ENCODE peak calls at places on chromosomes 13 and 19, in four cellular contexts. Y is PC-3, L is OCI-LY7, N is GM23338. G is an unnamed sample.

GRCh38 chr19:1855040-1855827 is 7.0 kb upstream of the REXO1 start:
- DNase-seq in Y (peak; percentile 38), L (peak; percentile 82), N (peak; percentile 97), G (peak; percentile 93)

GRCh38 chr13:105969761-105970160 is 565.7 kb downstream of the EFNB2 start:
- DNase-seq in Y (peak; percentile 66), L (no peak), N (no peak), G (no peak)

GRCh38 chr13:42040730-42041016 is 7.8 kb upstream of the DGKH start:
- DNase-seq in Y (no peak), L (no peak), N (no peak), G (no peak)

GRCh38 chr19:53792721-53793433 is 31.2 kb downstream of the NLRP12 start:
- DNase-seq in Y (peak; percentile 96), L (peak; percentile 81), N (peak; percentile 96), G (peak; percentile 92)

GRCh38 chr19:43765109-43765876 is 10.5 kb upstream of the SMG9 start:
- DNase-seq in Y (peak; percentile 96), L (peak; percentile 88), N (no peak), G (no peak)

GRCh38 chr13:39578821-39579291 is 24.1 kb downstream of the LHFPL6 start:
- DNase-seq in Y (no peak), L (peak; percentile 58), N (no peak), G (no peak)

GRCh38 chr13:83780201-83780600 is 102.1 kb downstream of the SLITRK1 start:
- DNase-seq in Y (peak; percentile 59), L (peak; percentile 4), N (peak; percentile 82), G (peak; percentile 39)

GRCh38 chr19:48085904-48086864 is 24.4 kb downstream of the PLA2G4C start:
- DNase-seq in Y (no peak), L (peak; percentile 11), N (peak; percentile 61), G (no peak)

GRCh38 chr19:7973883-7974282 is 30.4 kb upstream of the TIMM44 start:
- DNase-seq in Y (no peak), L (no peak), N (no peak), G (no peak)

GRCh38 chr13:30679483-30680330 is 55.6 kb upstream of the ALOX5AP start:
- DNase-seq in Y (peak; percentile 27), L (peak; percentile 69), N (peak; percentile 67), G (peak; percentile 60)

GRCh38 chr13:30569901-30570576 is 47.7 kb upstream of the USPL1 start:
- DNase-seq in Y (peak; percentile 88), L (no peak), N (peak; percentile 17), G (no peak)

GRCh38 chr13:45615501-45616101 is at the start of gene ERICH6B:
- DNase-seq in Y (no peak), L (no peak), N (peak; percentile 91), G (peak; percentile 92)

GRCh38 chr19:37218592-37218935 is 550 bp downstream of the ZNF383 start:
- DNase-seq in Y (no peak), L (no peak), N (no peak), G (no peak)

GRCh38 chr13:110888390-110888789 is 26.5 kb downstream of the ANKRD10 start:
- DNase-seq in Y (no peak), L (no peak), N (no peak), G (no peak)

GRCh38 chr13:46738055-46738454 is 58.9 kb downstream of the ESD start:
- DNase-seq in Y (no peak), L (no peak), N (no peak), G (no peak)

GRCh38 chr13:101545521-101545920 is 93.0 kb downstream of the ITGBL1 start:
- DNase-seq in Y (peak; percentile 46), L (no peak), N (no peak), G (no peak)

GRCh38 chr13:50584856-50585580 is 258.5 kb downstream of the DLEU7 start:
- DNase-seq in Y (no peak), L (no peak), N (peak; percentile 35), G (peak; percentile 12)

GRCh38 chr13:32443111-32443510 is 15.2 kb upstream of the N4BP2L1 start:
- DNase-seq in Y (peak; percentile 39), L (peak; percentile 53), N (peak; percentile 46), G (no peak)

GRCh38 chr19:28422791-28423650 is 789.9 kb downstream of the UQCRFS1 start:
- DNase-seq in Y (no peak), L (no peak), N (peak; percentile 55), G (no peak)
- H3K4me1 ChIP-seq in Y (no peaks in the 10 kb centered on the region), L (peaks cover 48% of the 10 kb centered on the region), N (peaks cover 22% of the 10 kb centered on the region), G (peaks cover 17% of the 10 kb centered on the region)

DNA sequence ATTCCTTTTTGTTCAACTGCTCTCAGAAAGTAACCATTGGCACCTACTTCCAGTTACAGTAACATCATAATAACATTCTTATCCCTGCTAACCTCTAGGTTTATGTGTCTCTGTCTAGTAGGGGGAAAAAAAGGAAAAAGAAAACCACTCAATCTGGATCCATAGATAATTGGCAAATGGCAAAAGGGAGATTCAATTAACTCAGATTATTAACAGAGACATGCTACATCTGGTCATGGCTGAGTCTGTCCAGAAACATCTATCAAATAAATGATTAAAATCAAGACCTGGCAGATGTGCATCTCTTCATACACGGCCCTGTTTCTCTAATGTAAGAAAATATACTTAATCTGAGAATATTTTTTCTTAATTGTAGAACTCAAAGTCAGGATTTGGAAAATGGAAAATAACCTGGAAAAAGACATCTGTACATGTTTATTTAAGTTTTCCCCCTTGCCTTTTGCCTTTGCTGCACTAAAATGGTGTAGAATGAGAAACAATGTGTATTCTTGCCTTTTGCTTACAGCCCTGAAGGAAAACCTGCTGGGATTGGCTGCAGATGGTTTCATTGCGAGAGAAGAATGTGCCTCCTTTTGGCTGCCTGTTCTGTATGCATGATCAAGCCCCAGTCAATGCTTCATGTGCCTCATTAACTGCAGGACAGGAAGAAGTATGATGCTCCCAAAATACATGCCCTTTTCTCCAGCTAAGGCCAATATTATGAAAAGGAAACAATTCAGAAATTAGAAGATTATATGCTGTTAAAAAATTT is 921.6 kb upstream of the PCDH20 start:
- DNase-seq in Y (no peak), L (peak; percentile 38), N (peak; percentile 27), G (peak; percentile 63)
- H2AFZ ChIP-seq in Y (no peak overlapping the region), L (peak overlapping the region; percentile 91), N (peak overlapping the region; percentile 3), G (peak overlapping the region; percentile 88)

GRCh38 chr19:49687566-49688316 is 1.7 kb upstream of the ADM5 start:
- DNase-seq in Y (peak; percentile 31), L (no peak), N (peak; percentile 55), G (no peak)

GRCh38 chr19:49690073-49690655 is 752 bp upstream of the CPT1C start:
- DNase-seq in Y (no peak), L (no peak), N (peak; percentile 34), G (peak; percentile 31)

GRCh38 chr19:49688531-49689132 is 762 bp upstream of the ADM5 start:
- DNase-seq in Y (no peak), L (no peak), N (peak; percentile 42), G (no peak)

GRCh38 chr19:49690656-49691242 is at the start of gene CPT1C:
- DNase-seq in Y (peak; percentile 90), L (no peak), N (peak; percentile 97), G (peak; percentile 95)

DNA sequence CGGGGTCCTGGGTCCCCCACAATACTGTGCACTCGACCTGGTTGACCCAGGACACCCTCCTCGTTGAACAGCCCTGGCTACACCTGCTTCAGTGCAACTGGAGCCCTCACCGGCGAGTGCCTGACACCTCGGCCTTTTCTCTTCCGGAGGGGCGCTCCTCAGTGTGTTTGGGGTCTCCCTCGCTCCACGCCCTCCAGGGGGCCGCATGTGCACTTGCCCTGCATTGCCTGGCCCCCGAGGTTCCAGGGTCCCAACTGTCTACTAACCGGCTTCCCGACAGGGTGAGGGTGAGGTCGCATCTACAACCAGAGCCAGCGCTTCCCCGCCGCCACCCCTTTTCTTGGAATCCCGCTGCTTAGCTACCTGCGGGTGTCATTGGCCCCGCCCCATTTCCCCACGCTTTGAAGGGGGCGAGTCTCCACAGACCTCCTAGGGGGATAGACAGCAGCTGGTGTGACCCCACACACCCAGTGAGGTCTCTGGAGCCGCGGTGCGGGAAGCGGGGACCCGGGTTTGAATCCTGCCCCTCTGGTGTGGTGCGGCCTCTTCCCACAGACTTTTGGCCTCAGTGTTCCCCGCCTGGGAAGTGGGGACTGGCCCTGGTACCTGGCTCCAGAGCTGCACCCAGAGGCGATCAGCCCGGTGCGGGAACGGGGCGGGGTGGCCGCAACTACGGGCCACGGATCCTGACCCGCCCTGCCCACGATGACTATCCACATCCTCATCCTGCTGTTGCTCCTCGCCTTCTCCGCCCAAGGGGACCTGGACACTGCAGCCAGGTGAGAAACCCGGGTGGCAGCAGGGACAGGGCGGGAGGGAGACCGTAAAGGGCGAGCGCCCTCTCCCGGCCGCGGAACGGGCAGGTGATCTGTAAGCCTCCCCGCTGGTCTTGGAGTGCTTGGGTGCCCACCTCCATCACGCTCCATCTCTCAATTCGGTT is at the start of gene ADM5:
- DNase-seq in Y (peak; percentile 83), L (no peak), N (peak; percentile 85), G (peak; percentile 56)
- TF ChIP-seq EZH2phosphoT487 in Y (no peak), L (no peak), N (no peak), G (no peak)

GRCh38 chr19:55391702-55392615 is 6.2 kb downstream of the RPL28 start:
- DNase-seq in Y (peak; percentile 46), L (no peak), N (peak; percentile 37), G (no peak)

GRCh38 chr19:55387736-55388497 is 2.2 kb downstream of the RPL28 start:
- DNase-seq in Y (no peak), L (no peak), N (no peak), G (no peak)

GRCh38 chr19:55391191-55391670 is 5.5 kb downstream of the RPL28 start:
- DNase-seq in Y (no peak), L (no peak), N (no peak), G (no peak)

GRCh38 chr19:55390461-55390880 is 4.7 kb downstream of the RPL28 start:
- DNase-seq in Y (no peak), L (no peak), N (peak; percentile 57), G (no peak)

GRCh38 chr19:55389386-55390317 is 3.9 kb downstream of the RPL28 start:
- DNase-seq in Y (no peak), L (no peak), N (no peak), G (no peak)
- H3K4me1 ChIP-seq in Y (peaks cover 23% of the 10 kb centered on the region), L (peaks cover 36% of the 10 kb centered on the region), N (peaks cover 70% of the 10 kb centered on the region), G (peaks cover 33% of the 10 kb centered on the region)

DNA sequence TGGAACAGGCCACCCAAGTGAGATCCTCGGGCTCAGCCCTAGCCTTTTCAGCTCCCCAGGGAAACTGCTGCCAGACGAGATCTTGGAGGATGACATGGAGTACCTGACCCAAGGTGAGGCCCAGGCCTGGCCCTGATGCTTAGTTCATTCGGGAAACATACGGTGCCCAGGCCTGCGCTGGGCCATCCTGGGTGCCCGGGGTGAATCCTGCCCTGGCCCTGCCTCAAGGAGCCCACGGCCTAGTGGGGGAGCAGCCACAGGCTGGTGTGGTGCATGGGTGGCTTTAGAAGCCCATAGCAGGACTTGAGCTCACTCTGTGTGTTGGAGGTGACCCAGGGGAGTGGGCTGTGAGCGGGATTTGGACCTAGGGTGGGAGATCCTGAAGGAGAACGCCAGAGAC is 10.1 kb downstream of the SIX5 start:
- DNase-seq in Y (no peak), L (no peak), N (no peak), G (no peak)
- H2AFZ ChIP-seq in Y (no peak overlapping the region), L (no peak overlapping the region), N (no peak overlapping the region), G (no peak overlapping the region)

G was measured in neural progenitor cell.